ENCODE peak calls at places on chromosomes 4 and X, in six cellular contexts. S is H1; Y is fibroblast of lung; E is left ventricle myocardium inferior; B is body of pancreas; R is CD8-positive, alpha-beta T cell. G is an unnamed sample. For H3K4me1, the result is how much of the 10 kb centered on the place peaks cover.

GRCh38 chr4:102008711-102009110 is 218.2 kb downstream of the BANK1 start:
- DNase-seq in Y (peak), S (no peak), E (no peak), R (no peak), B (no peak), G (no peak)

GRCh38 chr4:187656953-187657352 is 338.6 kb upstream of the ZFP42 start:
- DNase-seq in E (no peak), R (no peak), S (no peak), Y (peak), B (no peak), G (no peak)

GRCh38 chr4:171534391-171534790 is 278.8 kb upstream of the GALNTL6 start:
- DNase-seq in E (no peak), R (no peak), S (no peak), Y (no peak), B (no peak), G (no peak)

GRCh38 chr4:2811830-2812599 is 19.1 kb downstream of the SH3BP2 start:
- DNase-seq in S (no peak), E (peak), R (peak), B (peak), Y (peak), G (peak)

GRCh38 chr4:16270654-16271328 is 44.5 kb upstream of the TAPT1 start:
- DNase-seq in E (no peak), Y (no peak), S (no peak), B (no peak), R (no peak), G (no peak)

GRCh38 chr4:17109126-17109525 is 210.7 kb upstream of the LDB2 start:
- DNase-seq in R (no peak), Y (no peak), B (no peak), E (no peak), S (no peak), G (no peak)

GRCh38 chr4:183142566-183143545 is 43.8 kb downstream of the WWC2 start:
- DNase-seq in R (no peak), E (peak), B (peak), S (no peak), Y (peak), G (peak)

GRCh38 chr4:89765966-89766365 is 71.0 kb downstream of the SNCA start:
- DNase-seq in E (no peak), S (no peak), Y (peak), B (peak), R (no peak), G (peak)

GRCh38 chr4:139896242-139896752 is 230.7 kb downstream of the MGST2 start:
- DNase-seq in E (no peak), S (no peak), B (no peak), R (no peak), Y (no peak), G (no peak)

GRCh38 chr4:88457307-88458090 is 580 bp downstream of the HERC5 start:
- DNase-seq in S (no peak), Y (peak), E (peak), R (peak), B (peak), G (peak)

GRCh38 chr4:35966558-35966957 is 277.8 kb downstream of the ARAP2 start:
- DNase-seq in S (no peak), E (no peak), B (no peak), R (no peak), Y (no peak), G (no peak)

GRCh38 chrX:150127216-150127615 is 188.9 kb upstream of the EOLA2 start:
- DNase-seq in B (no peak), R (no peak), S (no peak), Y (no peak), E (no peak), G (no peak)

GRCh38 chr4:8477676-8478075 is 37.1 kb downstream of the TRMT44 start:
- DNase-seq in E (no peak), S (no peak), B (no peak), R (no peak), Y (no peak), G (no peak)

GRCh38 chr4:152427971-152428370 is 107.9 kb downstream of the FBXW7 start:
- DNase-seq in B (no peak), R (no peak), S (no peak), E (no peak), Y (no peak), G (no peak)

GRCh38 chr4:44760142-44760898 is 34.0 kb upstream of the GNPDA2 start:
- DNase-seq in B (peak), R (peak), Y (peak), S (no peak), E (no peak), G (no peak)

GRCh38 chr4:165326831-165327210 is 648 bp upstream of the MSMO1 start:
- DNase-seq in B (peak), E (no peak), R (peak), S (no peak), Y (no peak), G (peak)

GRCh38 chrX:151239748-151240147 is 63.4 kb downstream of the GPR50 start:
- DNase-seq in R (no peak), Y (no peak), B (no peak), S (no peak), E (no peak), G (no peak)

GRCh38 chrX:118025193-118025592 is 91.4 kb downstream of the KLHL13 start:
- DNase-seq in R (no peak), S (no peak), E (no peak), B (no peak), Y (peak), G (no peak)

GRCh38 chrX:8284131-8284530 is 113.1 kb upstream of the VCX2 start:
- DNase-seq in R (no peak), Y (no peak), S (no peak), E (no peak), B (no peak), G (no peak)

GRCh38 chrX:96480081-96480480 is 204.6 kb upstream of the DIAPH2 start:
- DNase-seq in Y (peak), R (no peak), S (no peak), B (no peak), E (no peak), G (no peak)

GRCh38 chr4:122832732-122833131 is 6.1 kb downstream of the FGF2 start:
- DNase-seq in R (no peak), B (no peak), E (no peak), Y (peak), S (no peak), G (no peak)

GRCh38 chrX:21225643-21226042 is 148.6 kb upstream of the CNKSR2 start:
- DNase-seq in Y (peak), R (no peak), E (no peak), S (no peak), B (no peak), G (no peak)

GRCh38 chr4:83010111-83010521 is 507 bp downstream of the LIN54 start:
- DNase-seq in S (no peak), R (peak), E (no peak), B (no peak), Y (peak), G (no peak)

GRCh38 chrX:69504626-69505612 is 793 bp downstream of the NALF2 start:
- DNase-seq in S (no peak), B (no peak), Y (no peak), E (no peak), R (no peak), G (no peak)

GRCh38 chr4:47122592-47123291 is 91.4 kb downstream of the GABRB1 start:
- DNase-seq in R (peak), B (peak), E (no peak), S (peak), Y (peak), G (no peak)

GRCh38 chr4:140427104-140427918 is at the start of gene CLGN:
- DNase-seq in E (peak), S (peak), R (peak), B (peak), Y (peak), G (peak)

GRCh38 chrX:2829469-2830246 is 928 bp downstream of the GYG2 start:
- DNase-seq in S (no peak), E (no peak), B (no peak), Y (no peak), R (no peak), G (no peak)

GRCh38 chr4:119725688-119726330 is 97.2 kb upstream of the PDE5A start:
- DNase-seq in R (no peak), B (no peak), E (no peak), Y (peak), S (peak), G (no peak)

GRCh38 chr4:123488916-123489315 is 92.3 kb downstream of the SPRY1 start:
- DNase-seq in B (no peak), Y (peak), R (no peak), S (no peak), E (no peak), G (no peak)

GRCh38 chr4:105192910-105193309 is 46.2 kb downstream of the TET2 start:
- DNase-seq in S (no peak), B (no peak), R (no peak), Y (no peak), E (no peak), G (no peak)

GRCh38 chrX:69161786-69162349 is 3.4 kb downstream of the PJA1 start:
- DNase-seq in S (no peak), B (no peak), R (no peak), Y (no peak), E (no peak), G (no peak)

GRCh38 chr4:125022855-125023501 is 291.8 kb upstream of the FAT4 start:
- DNase-seq in Y (no peak), E (no peak), R (no peak), S (no peak), B (no peak), G (no peak)

GRCh38 chr4:54475546-54475945 is 182.2 kb upstream of the KIT start:
- DNase-seq in R (no peak), Y (peak), E (no peak), B (no peak), S (no peak), G (no peak)

GRCh38 chr4:16641971-16642370 is 256.5 kb downstream of the LDB2 start:
- DNase-seq in Y (peak), S (no peak), R (no peak), B (no peak), E (no peak), G (no peak)

GRCh38 chrX:11555759-11556158 is 110.0 kb downstream of the ARHGAP6 start:
- DNase-seq in R (no peak), Y (peak), S (no peak), B (no peak), E (no peak), G (no peak)

GRCh38 chr4:69321153-69321729 is 41.0 kb downstream of the UGT2B28 start:
- DNase-seq in S (no peak), R (no peak), E (no peak), Y (no peak), B (peak), G (no peak)

GRCh38 chr4:55297346-55297745 is 48.7 kb upstream of the SRD5A3 start:
- DNase-seq in R (no peak), Y (peak), E (no peak), S (no peak), B (no peak), G (peak)

GRCh38 chr4:22720091-22720490 is 27.4 kb downstream of the GBA3 start:
- DNase-seq in S (no peak), Y (peak), R (no peak), B (no peak), E (no peak), G (no peak)

GRCh38 chr4:19913670-19914069 is 338.0 kb upstream of the SLIT2 start:
- DNase-seq in R (no peak), E (no peak), S (no peak), Y (peak), B (no peak), G (no peak)

GRCh38 chrX:39445336-39445735 is 644.1 kb downstream of the MID1IP1 start:
- DNase-seq in E (no peak), R (peak), Y (no peak), S (no peak), B (peak), G (peak)
- TF ChIP-seq CTCF in E (peak), R (peak), Y (peak), S (peak), B (no peak), G (no peak)

DNA sequence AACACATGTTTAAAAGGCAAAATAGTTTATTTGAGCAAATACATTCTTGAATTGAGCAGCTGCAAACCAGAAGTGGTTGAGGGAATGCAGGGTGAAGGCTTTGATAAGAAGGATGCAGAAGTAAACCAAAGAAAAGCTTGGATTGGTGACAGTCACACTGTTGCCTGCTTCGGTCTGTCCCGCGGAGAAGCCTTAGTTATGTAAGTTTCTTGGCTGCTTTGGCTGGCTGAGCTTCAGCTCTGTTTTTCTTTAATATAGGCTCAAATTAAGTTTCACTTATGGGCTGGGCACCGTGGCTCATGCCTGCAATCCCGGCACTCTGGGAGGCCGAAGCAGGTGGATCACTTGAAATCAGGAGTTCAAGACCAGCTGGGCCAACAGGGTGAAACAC is 67.5 kb downstream of the FAM53A start:
- DNase-seq in E (no peak), B (no peak), S (no peak), Y (no peak), R (no peak), G (no peak)
- H3K4me1 ChIP-seq in E (under half), B (under half), S (under half), Y (under half), R (under half), G (under half)

GRCh38 chrX:153897899-153898298 is 6.6 kb upstream of the AVPR2 start:
- DNase-seq in S (no peak), Y (no peak), R (no peak), B (no peak), E (no peak), G (no peak)
- H3K4me3 ChIP-seq in S (no peak), Y (no peak), R (no peak), B (no peak), E (no peak), G (no peak)

GRCh38 chr4:145125396-145125795 is 27.3 kb downstream of the ABCE1 start:
- DNase-seq in B (no peak), Y (no peak), E (no peak), R (no peak), S (no peak), G (no peak)
- TF ChIP-seq CTCF in B (no peak), Y (no peak), E (no peak), R (no peak), S (no peak), G (no peak)

GRCh38 chr4:57095245-57095644 is 14.9 kb downstream of the IGFBP7 start:
- DNase-seq in B (no peak), R (no peak), Y (no peak), S (no peak), E (no peak), G (no peak)
- H3K4me1 ChIP-seq in B (under half), R (under half), Y (under half), S (under half), E (half or more), G (under half)

DNA sequence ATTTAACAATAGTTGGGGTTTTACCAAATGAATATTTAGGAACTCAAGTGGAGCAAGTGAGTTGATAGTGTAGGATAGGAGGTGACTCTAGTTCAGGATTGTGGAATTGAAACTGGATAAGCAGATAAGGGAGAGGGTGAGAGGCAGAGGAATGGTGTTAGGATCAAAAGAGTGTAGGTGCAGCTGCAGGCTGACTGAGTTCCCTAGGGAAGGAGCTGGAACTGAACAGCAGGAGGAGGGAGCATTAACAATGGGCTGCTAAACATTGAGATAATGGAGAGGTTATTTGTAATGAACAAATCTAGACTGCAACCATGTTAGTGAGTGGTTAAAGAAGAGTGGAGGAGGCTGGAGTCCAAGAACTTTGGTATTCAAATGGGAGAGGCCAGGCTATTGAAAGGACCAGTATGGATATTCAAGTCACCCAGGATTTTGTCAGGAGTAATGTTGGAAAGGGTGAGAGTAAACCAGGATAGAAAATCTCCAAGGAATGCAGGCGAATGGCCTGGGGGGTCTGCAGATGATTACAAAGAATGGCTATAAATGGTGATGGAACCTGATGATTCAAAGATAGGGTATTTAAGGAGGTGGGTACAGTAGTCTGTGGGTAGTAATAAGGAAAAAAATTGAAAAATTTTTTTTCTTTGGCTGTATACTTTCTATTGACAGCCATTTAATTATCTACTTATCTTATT is 497.1 kb upstream of the TENM3 start:
- DNase-seq in Y (peak), B (no peak), E (no peak), S (no peak), R (no peak), G (no peak)
- H3K4me3 ChIP-seq in Y (no peak), B (no peak), E (no peak), S (no peak), R (no peak), G (no peak)

DNA sequence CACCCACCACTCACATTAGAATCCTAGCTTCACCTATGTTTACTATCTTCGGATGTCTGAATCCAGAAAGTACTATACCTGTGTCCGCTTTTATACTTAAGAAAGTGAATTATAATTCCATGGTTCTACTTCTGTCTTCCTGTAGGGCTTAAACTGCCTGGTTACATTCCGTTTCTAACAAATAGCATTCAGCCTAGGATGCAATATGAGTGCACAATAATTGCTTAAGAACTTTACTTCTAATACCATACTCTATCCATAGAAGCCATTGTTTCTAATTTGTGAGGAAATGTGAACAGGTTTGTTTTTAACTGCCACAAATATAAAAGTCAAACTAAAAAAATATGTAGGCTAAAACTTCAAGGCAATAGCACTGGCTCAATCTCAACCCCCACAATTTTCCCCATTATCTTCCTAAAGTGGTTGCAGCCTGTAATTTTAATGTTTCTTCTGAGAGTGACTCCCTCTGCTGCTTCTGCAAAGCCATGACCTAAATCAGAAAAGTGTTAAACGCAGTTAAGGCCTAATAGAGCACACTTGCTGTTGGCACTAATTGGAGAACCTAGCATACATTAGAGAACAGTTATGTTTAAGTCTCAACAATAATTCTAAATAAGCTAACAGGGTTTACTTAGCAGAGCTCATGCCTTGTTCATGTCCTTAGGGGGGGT is 4.2 kb downstream of the UNC5C start:
- DNase-seq in S (no peak), B (no peak), Y (no peak), E (no peak), R (no peak), G (no peak)
- TF ChIP-seq CTCF in S (no peak), B (no peak), Y (peak), E (peak), R (no peak), G (no peak)

GRCh38 chrX:25020391-25021131 is 4.8 kb upstream of the ARX start:
- DNase-seq in S (no peak), Y (no peak), R (peak), B (no peak), E (no peak), G (no peak)
- H3K4me1 ChIP-seq in S (under half), Y (under half), R (under half), B (under half), E (under half), G (under half)